ENCODE peak calls at places on chromosomes 4 and X, in ten cellular contexts. H is stimulated activated CD4-positive, alpha-beta T cell treated with anti-CD3 and anti-CD28 coated beads, Interleukin-15, amount 100 ng/mL, for 24 hours; Y is NCI-H1694; I is SK-MEL-5; Q is GM04504; U is MM.1S; E is PC-3; T is GM04503; Z is T-helper 1 cell; P is activated naive CD8-positive, alpha-beta T cell treated with anti-CD3 and anti-CD28 coated beads, Interleukin-2, amount 50 U/mL, for 16 hours. N is an unnamed sample.

GRCh38 chrX:35696760-35697234 is 101.3 kb upstream of the MAGEB16 start:
- DNase-seq in H (no peak), Y (no peak), I (no peak), Q (no peak), U (no peak), E (no peak), T (no peak), Z (peak), P (no peak), N (no peak)

GRCh38 chrX:110268875-110269274 is 49.0 kb downstream of the AMMECR1 start:
- DNase-seq in H (no peak), Y (no peak), I (no peak), Q (no peak), U (no peak), E (no peak), T (no peak), Z (no peak), P (no peak), N (no peak)

GRCh38 chrX:40152706-40153334 is 55.1 kb upstream of the BCOR start:
- DNase-seq in H (no peak), Y (no peak), I (peak), Q (no peak), U (no peak), E (peak), T (no peak), Z (no peak), P (no peak), N (peak)

GRCh38 chr4:125125256-125125655 is 189.5 kb upstream of the FAT4 start:
- DNase-seq in H (no peak), Y (no peak), I (no peak), Q (no peak), U (no peak), E (no peak), T (no peak), Z (no peak), P (no peak), N (no peak)

GRCh38 chr4:161554372-161554990 is 609.3 kb downstream of the FSTL5 start:
- DNase-seq in H (no peak), Y (no peak), I (peak), Q (no peak), U (no peak), E (peak), T (no peak), Z (no peak), P (no peak), N (no peak)

GRCh38 chrX:130108647-130109428 is 1.5 kb downstream of the ELF4 start:
- DNase-seq in H (peak), Y (no peak), I (peak), Q (no peak), U (no peak), E (peak), T (no peak), Z (peak), P (no peak), N (no peak)

GRCh38 chr4:185202984-185203379 is 818 bp downstream of the CFAP97 start:
- DNase-seq in H (peak), Y (no peak), I (peak), Q (no peak), U (no peak), E (no peak), T (no peak), Z (no peak), P (no peak), N (no peak)

GRCh38 chr4:148503681-148504080 is 61.5 kb upstream of the NR3C2 start:
- DNase-seq in H (no peak), Y (no peak), I (no peak), Q (no peak), U (no peak), E (no peak), T (no peak), Z (no peak), P (no peak), N (no peak)

GRCh38 chrX:144335402-144335801 is 451.5 kb downstream of the UBE2NL start:
- DNase-seq in H (no peak), Y (no peak), I (peak), Q (no peak), U (no peak), E (peak), T (no peak), Z (no peak), P (no peak), N (no peak)

GRCh38 chr4:128501239-128501638 is 213.6 kb upstream of the PGRMC2 start:
- DNase-seq in H (no peak), Y (no peak), I (no peak), Q (no peak), U (no peak), E (peak), T (no peak), Z (no peak), P (no peak), N (no peak)

GRCh38 chr4:3440979-3441500 is 728 bp upstream of the HGFAC start:
- DNase-seq in H (no peak), Y (no peak), I (no peak), Q (peak), U (no peak), E (no peak), T (peak), Z (no peak), P (no peak), N (no peak)

GRCh38 chrX:100649550-100650356 is 5.8 kb downstream of the SRPX2 start:
- DNase-seq in H (no peak), Y (no peak), I (no peak), Q (peak), U (no peak), E (peak), T (peak), Z (no peak), P (no peak), N (no peak)

GRCh38 chr4:102735578-102735977 is 25.2 kb downstream of the MANBA start:
- DNase-seq in H (no peak), Y (no peak), I (no peak), Q (no peak), U (no peak), E (peak), T (no peak), Z (no peak), P (no peak), N (no peak)

GRCh38 chrX:18410038-18410437 is 15.4 kb upstream of the CDKL5 start:
- DNase-seq in H (no peak), Y (no peak), I (peak), Q (no peak), U (no peak), E (peak), T (no peak), Z (no peak), P (no peak), N (no peak)

GRCh38 chr4:2042947-2043395 is 16.2 kb upstream of the NAT8L start:
- DNase-seq in H (no peak), Y (no peak), I (no peak), Q (no peak), U (no peak), E (no peak), T (no peak), Z (no peak), P (no peak), N (no peak)

GRCh38 chr4:80266902-80267380 is 477 bp downstream of the FGF5 start:
- DNase-seq in H (peak), Y (no peak), I (no peak), Q (peak), U (no peak), E (peak), T (no peak), Z (no peak), P (no peak), N (no peak)

GRCh38 chr4:10887600-10887999 is 203.0 kb upstream of the CLNK start:
- DNase-seq in H (no peak), Y (no peak), I (peak), Q (no peak), U (no peak), E (no peak), T (no peak), Z (no peak), P (no peak), N (no peak)

GRCh38 chr4:168449740-168450442 is 30.4 kb downstream of the DDX60L start:
- DNase-seq in H (peak), Y (no peak), I (peak), Q (no peak), U (no peak), E (peak), T (no peak), Z (peak), P (no peak), N (peak)

GRCh38 chr4:167452922-167453321 is 218.6 kb upstream of the SPOCK3 start:
- DNase-seq in H (no peak), Y (no peak), I (no peak), Q (no peak), U (no peak), E (no peak), T (no peak), Z (no peak), P (no peak), N (no peak)

GRCh38 chr4:25702848-25703247 is 47.2 kb downstream of the SLC34A2 start:
- DNase-seq in H (no peak), Y (peak), I (peak), Q (peak), U (no peak), E (peak), T (peak), Z (no peak), P (no peak), N (no peak)

GRCh38 chr4:72631296-72631695 is 62.3 kb upstream of the ADAMTS3 start:
- DNase-seq in H (no peak), Y (no peak), I (no peak), Q (peak), U (no peak), E (peak), T (peak), Z (no peak), P (no peak), N (peak)

GRCh38 chr4:127622923-127623754 is 9.6 kb upstream of the INTU start:
- DNase-seq in H (peak), Y (no peak), I (no peak), Q (no peak), U (no peak), E (no peak), T (no peak), Z (no peak), P (no peak), N (no peak)

GRCh38 chrX:138756234-138756633 is 44.7 kb upstream of the FGF13 start:
- DNase-seq in H (no peak), Y (no peak), I (peak), Q (peak), U (no peak), E (peak), T (peak), Z (no peak), P (no peak), N (peak)

GRCh38 chrX:115058276-115058675 is 40.9 kb upstream of the IL13RA2 start:
- DNase-seq in H (no peak), Y (no peak), I (no peak), Q (peak), U (no peak), E (peak), T (peak), Z (no peak), P (no peak), N (no peak)

N was measured in COLO829.